ENCODE peak calls at places on chromosomes 11 and 22, in four cellular contexts. R is SK-N-SH, I is GM12878, F is HepG2. S is an unnamed sample.

GRCh38 chr22:46079861-46080821 is 70.2 kb upstream of the PPARA start:
- DNase-seq in F (no peak), I (no peak), R (peak; percentile 85), S (no peak)

GRCh38 chr11:76700177-76701100 is 29.9 kb upstream of the LRRC32 start:
- DNase-seq in F (peak; percentile 15), I (no peak), R (peak; percentile 57), S (peak; percentile 74)

GRCh38 chr22:23061471-23062280 is 8.6 kb upstream of the GNAZ start:
- DNase-seq in R (peak; percentile 5), I (no peak), F (no peak), S (no peak)

GRCh38 chr22:22458896-22459588 is 49.5 kb downstream of the ZNF280B start:
- DNase-seq in I (no peak), R (no peak), F (no peak), S (no peak)

GRCh38 chr11:111378773-111379499 is at the start of gene POU2AF1:
- DNase-seq in I (peak; percentile 82), R (no peak), F (no peak), S (no peak)

GRCh38 chr11:69918231-69918937 is 99.2 kb upstream of the FGF3 start:
- DNase-seq in I (no peak), F (no peak), R (no peak), S (no peak)

GRCh38 chr11:112023104-112023503 is 2.1 kb upstream of the DLAT start:
- DNase-seq in I (no peak), R (peak; percentile 13), F (peak; percentile 6), S (peak; percentile 10)

GRCh38 chr11:40281055-40281580 is 1178.3 kb downstream of the LRRC4C start:
- DNase-seq in R (no peak), F (no peak), I (no peak), S (no peak)

GRCh38 chr22:33908201-33909074 is 11.8 kb downstream of the LARGE1 start:
- DNase-seq in F (no peak), R (no peak), I (no peak), S (no peak)

GRCh38 chr11:82826526-82826925 is 73.7 kb downstream of the PRCP start:
- DNase-seq in I (no peak), F (no peak), R (no peak), S (no peak)

GRCh38 chr11:115409691-115410220 is 94.5 kb downstream of the CADM1 start:
- DNase-seq in F (peak; percentile 94), I (no peak), R (peak; percentile 69), S (peak; percentile 2)

GRCh38 chr11:86150826-86151187 is 81.9 kb upstream of the PICALM start:
- DNase-seq in I (no peak), F (no peak), R (no peak), S (no peak)

GRCh38 chr22:23157560-23158515 is 12.6 kb downstream of the RAB36 start:
- DNase-seq in I (no peak), R (no peak), F (no peak), S (no peak)

DNA sequence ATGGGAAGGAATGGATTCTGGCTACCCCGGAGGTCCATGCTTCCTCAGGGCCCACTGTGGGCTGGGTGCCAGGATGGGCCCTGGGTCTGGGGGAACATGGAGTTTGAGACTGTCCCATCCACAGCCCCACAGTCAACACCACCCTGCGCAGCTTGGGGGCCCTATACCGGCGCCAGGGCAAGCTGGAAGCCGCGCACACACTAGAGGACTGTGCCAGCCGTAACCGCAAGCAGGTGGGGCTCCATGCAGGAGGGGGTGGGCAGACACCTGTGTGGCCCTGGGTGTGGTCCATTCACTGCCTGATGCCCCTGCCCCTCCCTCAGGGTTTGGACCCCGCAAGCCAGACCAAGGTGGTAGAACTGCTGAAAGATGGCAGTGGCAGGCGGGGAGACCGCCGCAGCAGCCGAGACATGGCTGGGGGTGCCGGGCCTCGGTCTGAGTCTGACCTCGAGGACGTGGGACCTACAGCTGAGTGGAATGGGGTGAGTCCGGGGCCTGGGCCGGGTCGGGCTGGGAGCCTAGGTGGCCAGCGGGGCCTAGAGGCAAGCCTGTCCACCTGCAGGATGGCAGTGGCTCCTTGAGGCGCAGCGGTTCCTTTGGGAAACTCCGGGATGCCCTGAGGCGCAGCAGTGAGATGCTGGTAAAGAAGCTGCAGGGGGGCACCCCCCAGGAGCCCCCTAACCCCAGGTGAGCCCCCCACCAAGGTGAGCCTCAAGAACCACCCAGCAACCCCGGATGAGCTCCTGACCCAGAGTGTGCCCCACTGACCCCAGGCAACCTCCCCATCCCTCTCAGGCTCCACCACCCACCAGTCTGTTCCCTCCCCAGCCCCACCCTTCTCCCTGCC is 2.7 kb upstream of the RAB1B start:
- DNase-seq in I (no peak), F (no peak), R (no peak), S (no peak)
- TF ChIP-seq PBX3 in I (no peak), F (no peak), R (no peak), S (no peak)

GRCh38 chr11:79940976-79941735 is 500.3 kb upstream of the TENM4 start:
- DNase-seq in R (no peak), I (no peak), F (no peak), S (no peak)

GRCh38 chr11:79942071-79942470 is 501.2 kb upstream of the TENM4 start:
- DNase-seq in R (no peak), I (no peak), F (no peak), S (no peak)

GRCh38 chr11:79937935-79938334 is 497.1 kb upstream of the TENM4 start:
- DNase-seq in F (no peak), I (no peak), R (no peak), S (no peak)

GRCh38 chr11:79939111-79939510 is 498.3 kb upstream of the TENM4 start:
- DNase-seq in I (no peak), R (no peak), F (no peak), S (no peak)

DNA sequence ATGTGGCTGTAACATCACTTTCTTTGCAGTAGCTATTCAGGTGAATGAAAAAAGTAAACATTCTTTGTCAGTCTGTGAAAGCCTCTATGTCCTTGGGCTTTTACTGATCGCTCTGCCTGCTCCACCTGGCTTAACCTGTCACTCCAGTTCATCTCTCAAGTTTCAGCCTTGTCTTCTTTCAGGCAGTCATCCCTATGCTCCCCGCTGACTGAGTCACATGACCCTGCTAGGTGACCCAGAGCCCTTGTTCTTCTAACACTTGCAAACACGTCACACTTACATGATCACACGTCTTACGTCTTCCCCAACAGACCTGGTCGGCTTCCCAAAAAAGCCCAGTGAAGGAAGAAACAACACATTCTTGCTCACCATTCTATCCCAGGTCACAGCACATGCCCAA is 499.3 kb upstream of the TENM4 start:
- DNase-seq in F (no peak), I (no peak), R (no peak), S (no peak)
- TF ChIP-seq PBX3 in F (no peak), I (no peak), R (no peak), S (no peak)

GRCh38 chr11:6611092-6612007 is 666 bp downstream of the TAF10 start:
- DNase-seq in I (no peak), F (no peak), R (no peak), S (no peak)
- TF ChIP-seq PBX3 in I (no peak), F (no peak), R (no peak), S (no peak)

DNA sequence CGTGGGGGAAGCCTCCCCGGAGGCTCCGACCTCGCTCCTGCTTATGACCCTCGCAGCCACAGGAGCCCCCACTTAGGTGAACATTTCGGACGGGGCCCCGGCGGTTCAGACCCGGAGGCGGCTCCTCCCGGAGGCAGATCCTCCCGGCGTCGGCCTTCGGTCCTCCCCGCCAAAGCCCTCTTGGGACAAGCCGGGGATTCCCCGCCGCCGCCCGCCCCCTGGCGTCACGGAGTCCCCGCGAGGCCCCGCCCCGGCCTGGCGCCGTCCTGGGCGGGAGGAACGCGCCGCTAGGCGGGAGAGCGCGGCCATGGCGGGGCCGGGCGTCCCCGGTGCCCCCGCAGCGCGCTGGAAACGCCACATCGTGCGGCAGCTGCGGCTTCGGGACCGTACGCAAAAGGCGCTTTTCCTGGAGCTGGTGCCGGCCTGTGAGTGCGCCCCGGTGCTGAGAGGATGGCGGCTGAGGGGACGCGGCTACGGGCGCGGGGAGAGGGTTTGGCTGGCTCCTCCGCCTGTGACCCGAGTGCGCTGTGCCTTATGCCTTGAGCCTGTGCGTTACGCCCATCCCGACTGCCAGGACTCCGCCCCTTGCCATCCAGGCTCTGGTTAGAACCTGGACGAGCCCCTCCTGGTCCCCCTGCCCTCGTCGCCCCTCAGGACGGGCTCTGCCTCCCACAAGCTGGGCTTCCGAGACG is at the start of gene ATG16L2:
- DNase-seq in R (peak; percentile 98), I (no peak), F (peak; percentile 64), S (peak; percentile 90)
- TF ChIP-seq PBX3 in R (no peak), I (no peak), F (no peak), S (no peak)

GRCh38 chr11:7019500-7020182 is 505 bp downstream of the ZNF214 start:
- DNase-seq in F (no peak), R (no peak), I (no peak), S (no peak)
- TF ChIP-seq PBX3 in F (no peak), R (no peak), I (no peak), S (no peak)

GRCh38 chr11:121293276-121293569 is 652 bp downstream of the SC5D start:
- DNase-seq in F (peak; percentile 12), R (no peak), I (no peak), S (no peak)
- TF ChIP-seq PBX3 in F (no peak), R (no peak), I (no peak), S (no peak)

DNA sequence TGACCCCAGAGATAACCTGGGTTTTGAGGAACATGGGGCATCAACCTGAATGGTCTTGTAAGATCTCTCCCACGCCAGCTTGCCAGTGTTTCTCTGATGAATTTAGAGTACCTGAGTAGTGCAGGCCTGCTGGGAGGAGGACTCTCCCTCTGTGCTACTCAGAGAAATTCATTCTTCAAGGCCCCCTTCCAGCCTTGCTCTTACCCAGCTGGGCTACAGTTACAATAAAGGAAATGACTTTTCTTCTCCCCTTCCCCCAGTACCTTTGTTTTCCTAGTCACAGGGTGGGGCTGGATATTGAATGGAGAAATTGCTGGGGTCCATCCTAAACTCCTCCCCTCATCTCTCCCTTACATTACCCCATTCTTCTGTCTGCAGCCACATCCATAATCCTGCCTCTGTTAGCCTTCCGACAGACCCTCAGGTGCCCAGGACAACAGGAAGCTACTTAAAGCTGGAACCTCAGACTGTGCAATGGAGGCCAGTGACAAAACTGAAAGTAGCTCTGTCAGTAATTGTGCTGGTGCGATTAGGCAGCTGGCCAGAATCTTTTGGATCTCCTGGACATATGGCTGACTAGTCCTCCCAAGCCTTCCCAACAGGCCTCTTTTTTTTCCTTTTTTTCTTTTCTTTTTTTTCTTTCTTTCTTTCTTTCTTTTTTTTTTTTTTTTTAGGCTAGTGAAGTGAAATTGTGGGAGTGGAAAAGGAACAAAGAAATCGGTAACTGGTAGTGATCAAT is 17.5 kb downstream of the LIMK2 start:
- DNase-seq in I (no peak), F (no peak), R (peak; percentile 46), S (no peak)
- TF ChIP-seq PBX3 in I (no peak), F (no peak), R (no peak), S (no peak)

GRCh38 chr11:18371279-18371678 is 23.1 kb upstream of the LDHA start:
- DNase-seq in I (no peak), R (no peak), F (no peak), S (no peak)
- TF ChIP-seq PBX3 in I (no peak), R (no peak), F (no peak), S (no peak)

DNA sequence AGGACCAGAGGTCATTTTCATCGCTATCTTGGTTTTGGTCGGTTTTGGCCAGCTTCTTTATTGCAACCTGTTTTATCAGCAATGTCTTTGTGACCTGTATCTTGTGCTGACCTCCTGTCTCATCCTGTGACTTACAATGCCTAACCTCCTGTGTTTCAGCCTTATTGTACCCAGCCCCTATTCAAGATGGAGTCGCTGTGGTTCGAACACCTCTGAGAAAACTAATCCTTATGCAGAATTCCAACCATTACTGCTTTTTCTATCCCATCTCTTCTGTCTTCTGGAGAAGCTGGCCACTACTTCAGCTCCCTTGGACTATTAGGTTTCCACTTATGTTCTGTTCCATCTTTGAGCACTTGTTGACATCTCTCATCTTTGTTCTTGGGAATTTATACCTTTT is 62.6 kb downstream of the METTL15 start:
- DNase-seq in R (no peak), F (no peak), I (no peak), S (no peak)
- TF ChIP-seq PBX3 in R (no peak), F (no peak), I (no peak), S (no peak)

GRCh38 chr11:46404476-46405017 is 13.0 kb upstream of the CHRM4 start:
- DNase-seq in I (no peak), F (no peak), R (no peak), S (no peak)
- TF ChIP-seq PBX3 in I (no peak), F (no peak), R (no peak), S (no peak)

S was measured in A549.